ENCODE peak calls at places on chromosomes 12 and 14, in eight cellular contexts. H is renal cortical epithelial cell, L is NCI-H1105, Z is lower lobe of right lung, F is GM19239, G is nucleus accumbens, J is astrocyte, E is brain microvascular endothelial cell. S is an unnamed sample.

GRCh38 chr12:93772003-93772402 is 94.8 kb downstream of the CRADD start:
- DNase-seq in L (no peak), H (no peak), Z (no peak), F (no peak), G (no peak), J (no peak), E (no peak), S (no peak)

GRCh38 chr12:2557589-2557988 is 237.2 kb upstream of the FKBP4 start:
- DNase-seq in Z (no peak), J (no peak), E (no peak), L (no peak), H (no peak), G (no peak), F (no peak), S (no peak)

GRCh38 chr12:92717202-92717601 is 14.4 kb downstream of the PLEKHG7 start:
- DNase-seq in H (peak), L (no peak), G (no peak), J (peak), Z (no peak), E (peak), F (no peak), S (no peak)

GRCh38 chr14:54105898-54106297 is 149.3 kb upstream of the BMP4 start:
- DNase-seq in J (no peak), L (no peak), F (no peak), H (peak), G (no peak), Z (no peak), E (no peak), S (no peak)

GRCh38 chr14:77240336-77240915 is 30.6 kb downstream of the NGB start:
- DNase-seq in H (no peak), E (no peak), Z (peak), J (no peak), L (no peak), F (no peak), G (no peak), S (no peak)

GRCh38 chr14:37708481-37708880 is 113.1 kb downstream of the TTC6 start:
- DNase-seq in H (no peak), L (no peak), Z (no peak), E (no peak), G (no peak), F (no peak), J (peak), S (no peak)

GRCh38 chr12:74985986-74986319 is 223.7 kb downstream of the KCNC2 start:
- DNase-seq in Z (peak), L (no peak), E (no peak), F (no peak), H (no peak), G (no peak), J (no peak), S (no peak)

GRCh38 chr12:43675048-43675904 is 83.3 kb downstream of the PUS7L start:
- DNase-seq in F (no peak), L (no peak), E (no peak), G (no peak), Z (peak), J (no peak), H (no peak), S (no peak)

GRCh38 chr12:12704593-12705230 is 8.7 kb upstream of the GPR19 start:
- DNase-seq in Z (no peak), H (peak), E (peak), L (peak), G (peak), J (peak), F (no peak), S (no peak)

GRCh38 chr12:115267464-115267863 is 583.5 kb upstream of the TBX3 start:
- DNase-seq in H (no peak), F (no peak), Z (no peak), G (no peak), L (no peak), E (no peak), J (no peak), S (no peak)

GRCh38 chr12:109165599-109165998 is 49.2 kb downstream of the ACACB start:
- DNase-seq in F (no peak), Z (no peak), G (no peak), H (no peak), E (no peak), J (no peak), L (no peak), S (no peak)

GRCh38 chr12:70449074-70449757 is 83.1 kb downstream of the KCNMB4 start:
- DNase-seq in G (no peak), H (peak), Z (no peak), F (no peak), J (peak), L (no peak), E (no peak), S (no peak)

GRCh38 chr14:63664143-63664460 is 22.4 kb upstream of the WDR89 start:
- DNase-seq in Z (no peak), F (no peak), H (no peak), J (no peak), L (no peak), E (no peak), G (no peak), S (no peak)

GRCh38 chr12:21648378-21648777 is 9.3 kb downstream of the LDHB start:
- DNase-seq in L (no peak), Z (no peak), E (no peak), F (no peak), H (no peak), J (no peak), G (no peak), S (no peak)

GRCh38 chr12:7781274-7781673 is 7.9 kb upstream of the NANOG start:
- DNase-seq in G (no peak), E (no peak), H (no peak), J (no peak), F (no peak), L (no peak), Z (no peak), S (no peak)

GRCh38 chr14:30317729-30318128 is 241.2 kb upstream of the G2E3 start:
- DNase-seq in Z (no peak), J (no peak), F (no peak), H (no peak), G (no peak), L (no peak), E (no peak), S (no peak)

GRCh38 chr12:50062733-50063452 is 5.5 kb downstream of the ASIC1 start:
- DNase-seq in J (peak), G (peak), F (no peak), H (peak), Z (peak), L (no peak), E (no peak), S (no peak)

GRCh38 chr12:114945351-114945750 is 261.4 kb upstream of the TBX3 start:
- DNase-seq in G (no peak), F (no peak), L (no peak), Z (no peak), E (no peak), J (peak), H (no peak), S (no peak)

GRCh38 chr12:47189753-47190152 is 110.0 kb upstream of the AMIGO2 start:
- DNase-seq in G (no peak), Z (no peak), H (no peak), J (no peak), E (no peak), F (no peak), L (no peak), S (no peak)

GRCh38 chr12:50282581-50283229 is 615 bp downstream of the LIMA1 start:
- DNase-seq in J (peak), F (no peak), Z (no peak), L (no peak), H (peak), E (peak), G (no peak), S (no peak)

GRCh38 chr14:23432102-23432925 is 3.1 kb downstream of the MYH7 start:
- DNase-seq in Z (no peak), H (no peak), E (no peak), L (no peak), G (no peak), J (no peak), F (no peak), S (no peak)

GRCh38 chr12:6863033-6863432 is 4.3 kb upstream of the TPI1 start:
- DNase-seq in E (no peak), L (no peak), Z (no peak), J (no peak), F (no peak), G (no peak), H (no peak), S (no peak)

S was measured in anterior cingulate cortex.